ENCODE peak calls at places on chromosome 4, in four cellular contexts. I is HCT116, P is aorta, L is breast epithelium. Y is an unnamed sample.

GRCh38 chr4:126807132-126807531 is 825.6 kb upstream of the INTU start:
- DNase-seq in L (no peak), P (no peak), I (no peak), Y (no peak)

GRCh38 chr4:64495948-64496347 is 86.7 kb upstream of the TECRL start:
- DNase-seq in I (no peak), L (no peak), P (no peak), Y (no peak)

GRCh38 chr4:14168919-14169318 is 541.4 kb upstream of the BOD1L1 start:
- DNase-seq in L (no peak), P (no peak), I (no peak), Y (no peak)

GRCh38 chr4:78509030-78509429 is 42.5 kb upstream of the ANXA3 start:
- DNase-seq in L (no peak), P (no peak), I (no peak), Y (no peak)

GRCh38 chr4:21385706-21386105 is 562.9 kb downstream of the KCNIP4 start:
- DNase-seq in P (no peak), I (no peak), L (no peak), Y (no peak)

GRCh38 chr4:181520790-181521189 is 722.4 kb upstream of the TENM3 start:
- DNase-seq in L (no peak), I (no peak), P (no peak), Y (no peak)

GRCh38 chr4:2961411-2962098 is 1.7 kb downstream of the NOP14 start:
- DNase-seq in I (no peak), P (no peak), L (no peak), Y (no peak)

GRCh38 chr4:161555689-161556660 is 607.8 kb downstream of the FSTL5 start:
- DNase-seq in P (no peak), I (no peak), L (no peak), Y (no peak)

GRCh38 chr4:149595500-149595899 is 220.1 kb downstream of the IQCM start:
- DNase-seq in I (no peak), P (no peak), L (no peak), Y (no peak)

GRCh38 chr4:6271206-6271605 is 1.6 kb downstream of the WFS1 start:
- DNase-seq in I (no peak), P (no peak), L (no peak), Y (no peak)

GRCh38 chr4:18722748-18723191 is 701.2 kb upstream of the LCORL start:
- DNase-seq in L (no peak), P (no peak), I (no peak), Y (no peak)

GRCh38 chr4:81491943-81492342 is 20.2 kb upstream of the RASGEF1B start:
- DNase-seq in L (no peak), P (no peak), I (no peak), Y (no peak)

GRCh38 chr4:100014616-100015015 is 64.5 kb upstream of the H2AZ1 start:
- DNase-seq in P (no peak), I (no peak), L (no peak), Y (no peak)

GRCh38 chr4:52982246-52982950 is 120.3 kb downstream of the RASL11B start:
- DNase-seq in I (peak; percentile 28), L (no peak), P (no peak), Y (no peak)

GRCh38 chr4:143399113-143399949 is 62.7 kb downstream of the GAB1 start:
- DNase-seq in L (no peak), I (peak; percentile 50), P (no peak), Y (no peak)

GRCh38 chr4:113884655-113885054 is 94.8 kb downstream of the ARSJ start:
- DNase-seq in I (no peak), P (no peak), L (no peak), Y (no peak)

GRCh38 chr4:7938513-7939376 is 916 bp downstream of the AFAP1 start:
- DNase-seq in I (no peak), P (peak; percentile 63), L (peak; percentile 52), Y (no peak)

GRCh38 chr4:66489370-66489769 is 819.1 kb upstream of the EPHA5 start:
- DNase-seq in P (no peak), L (no peak), I (no peak), Y (no peak)

GRCh38 chr4:182192511-182193181 is 50.6 kb upstream of the TENM3 start:
- DNase-seq in L (no peak), I (no peak), P (no peak), Y (no peak)

GRCh38 chr4:3239342-3239741 is 9.6 kb upstream of the MSANTD1 start:
- DNase-seq in P (no peak), L (no peak), I (no peak), Y (no peak)

GRCh38 chr4:79913581-79913980 is 159.4 kb downstream of the ANTXR2 start:
- DNase-seq in P (peak; percentile 41), I (no peak), L (no peak), Y (no peak)

GRCh38 chr4:2574058-2574457 is 37.6 kb downstream of the FAM193A start:
- DNase-seq in P (no peak), I (no peak), L (no peak), Y (no peak)

GRCh38 chr4:89438102-89438831 is 130.7 kb upstream of the GPRIN3 start:
- DNase-seq in I (peak; percentile 72), P (peak; percentile 41), L (no peak), Y (no peak)

GRCh38 chr4:186703510-186703909 is 20.1 kb downstream of the FAT1 start:
- DNase-seq in P (no peak), L (no peak), I (no peak), Y (no peak)

GRCh38 chr4:186701788-186702187 is 21.9 kb downstream of the FAT1 start:
- DNase-seq in L (no peak), I (no peak), P (no peak), Y (no peak)

GRCh38 chr4:186702940-186703339 is 20.7 kb downstream of the FAT1 start:
- DNase-seq in L (no peak), P (no peak), I (no peak), Y (no peak)

GRCh38 chr4:186702297-186702696 is 21.4 kb downstream of the FAT1 start:
- DNase-seq in L (no peak), I (no peak), P (no peak), Y (no peak)

DNA sequence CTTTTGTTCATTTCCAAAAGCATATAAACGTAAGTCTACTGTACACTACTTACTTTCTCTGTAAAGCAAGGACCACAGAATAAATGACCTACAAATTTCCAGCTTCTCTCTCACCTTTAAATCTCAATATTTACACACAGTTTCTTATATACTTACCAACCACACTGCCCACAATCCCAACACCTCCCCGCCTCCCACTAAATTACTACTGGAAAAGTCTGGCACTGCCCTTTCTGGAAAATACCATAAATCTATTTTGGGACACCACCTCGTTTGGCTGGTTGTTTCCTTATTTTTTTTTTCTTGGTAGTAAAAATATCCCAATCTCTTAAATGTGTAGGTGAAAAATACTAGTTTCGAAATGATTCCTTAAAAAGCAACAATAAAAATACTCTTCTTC is 19.6 kb downstream of the FAT1 start:
- DNase-seq in P (no peak), I (no peak), L (no peak), Y (no peak)
- H3K27ac ChIP-seq in P (no peak overlapping the region), I (no peak overlapping the region), L (no peak overlapping the region), Y (no peak overlapping the region)

DNA sequence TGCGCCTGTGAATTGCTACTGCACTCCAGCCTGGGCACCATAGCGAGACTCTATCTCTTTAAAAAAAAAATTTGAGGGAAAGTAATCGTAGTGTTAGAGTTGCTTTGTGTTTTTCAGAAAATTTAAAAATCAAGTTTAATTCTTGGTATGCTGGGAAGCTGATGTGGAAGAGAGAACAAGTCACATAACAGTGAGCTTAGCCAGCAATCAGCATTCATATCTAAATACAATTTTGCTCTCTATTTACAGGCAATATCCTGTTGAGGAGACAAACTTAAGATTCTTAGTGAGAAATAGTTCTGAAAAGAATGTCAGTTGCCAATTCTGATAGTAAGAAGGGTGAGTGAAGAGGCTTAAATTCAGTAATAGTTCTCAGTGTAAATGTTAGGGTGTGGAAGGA is 9.6 kb upstream of the NDUFC1 start:
- DNase-seq in L (no peak), I (no peak), P (no peak), Y (no peak)
- H3K27ac ChIP-seq in L (no peak overlapping the region), I (no peak overlapping the region), P (no peak overlapping the region), Y (no peak overlapping the region)

DNA sequence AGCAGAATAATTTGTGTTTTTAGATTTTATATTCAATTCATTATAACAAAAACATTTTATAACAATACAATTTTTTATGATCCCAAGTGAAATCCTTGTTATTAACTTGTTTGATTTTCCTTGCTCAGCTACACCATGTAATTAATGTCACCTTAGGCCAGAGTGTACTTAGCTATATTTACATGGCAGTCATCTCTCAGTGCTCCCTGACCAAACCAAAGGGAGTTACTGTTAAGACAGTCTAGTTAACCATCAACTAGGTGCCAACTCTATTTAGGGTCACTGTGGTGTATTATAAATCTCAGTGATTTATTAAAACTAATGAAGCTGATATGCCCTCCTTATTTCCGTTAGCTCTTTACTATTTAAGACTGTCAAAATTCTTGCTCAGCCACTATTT is 44.4 kb downstream of the CCDC158 start:
- DNase-seq in P (no peak), L (no peak), I (no peak), Y (no peak)
- H3K27ac ChIP-seq in P (no peak overlapping the region), L (no peak overlapping the region), I (no peak overlapping the region), Y (no peak overlapping the region)

GRCh38 chr4:184734758-184735157 is 862 bp upstream of the CENPU start:
- DNase-seq in L (no peak), I (no peak), P (no peak), Y (no peak)

GRCh38 chr4:184728858-184729257 is 5.0 kb downstream of the CENPU start:
- DNase-seq in P (no peak), L (no peak), I (no peak), Y (no peak)

GRCh38 chr4:184731056-184731455 is 2.8 kb downstream of the CENPU start:
- DNase-seq in P (no peak), L (no peak), I (no peak), Y (no peak)

GRCh38 chr4:184733654-184734524 is at the start of gene CENPU:
- DNase-seq in P (peak; percentile 97), L (peak; percentile 94), I (peak; percentile 91), Y (peak; percentile 95)

DNA sequence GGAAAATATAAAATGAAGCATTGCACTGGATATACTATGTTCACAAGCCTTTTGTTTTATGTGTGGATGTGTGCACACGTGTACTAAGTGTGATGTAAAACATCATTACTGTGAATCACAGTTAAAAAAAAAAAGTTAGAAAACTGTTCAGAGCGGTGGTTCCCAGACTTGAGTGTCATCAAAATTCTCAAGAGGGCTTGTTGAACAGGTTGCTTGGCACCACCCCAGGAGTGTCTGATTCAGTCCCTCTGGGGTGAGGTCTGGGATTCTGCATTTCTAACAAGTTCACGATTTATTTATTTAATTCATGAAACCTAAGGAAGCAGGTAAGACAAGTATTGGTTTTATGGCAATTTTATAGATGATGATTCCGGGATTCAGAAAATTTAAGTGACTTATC is 1.8 kb downstream of the CENPU start:
- DNase-seq in L (no peak), I (no peak), P (no peak), Y (no peak)
- H3K27ac ChIP-seq in L (no peak overlapping the region), I (no peak overlapping the region), P (no peak overlapping the region), Y (no peak overlapping the region)

Y was measured in caudate nucleus.